ENCODE peak calls at places on chromosomes 7 and 10, in eight cellular contexts. G is kidney epithelial cell; E is stimulated activated CD8-positive, alpha-beta memory T cell treated with anti-CD3 and anti-CD28 coated beads, Interleukin-7, amount 100 ng/mL, for 1 hour; L is neural crest cell; Z is T follicular helper cell; S is astrocyte of the hippocampus; F is HFF-Myc; U is stimulated activated naive CD8-positive, alpha-beta T cell treated with anti-CD3 and anti-CD28 coated beads, Interleukin-15, amount 100 ng/mL, for 72 hours. P is an unnamed sample.

GRCh38 chr10:80394358-80394916 is 13.9 kb upstream of the PRXL2A start:
- DNase-seq in G (no peak), E (no peak), L (no peak), Z (no peak), S (no peak), F (no peak), U (no peak), P (no peak)

GRCh38 chr10:14648042-14648765 is 126.5 kb downstream of the FAM107B start:
- DNase-seq in G (peak; percentile 63), E (peak; percentile 46), L (peak; percentile 45), Z (peak; percentile 66), S (peak; percentile 84), F (peak; percentile 35), U (peak; percentile 86), P (peak; percentile 53)

GRCh38 chr7:120184866-120185265 is 88.1 kb upstream of the KCND2 start:
- DNase-seq in G (no peak), E (no peak), L (no peak), Z (no peak), S (no peak), F (no peak), U (no peak), P (no peak)

GRCh38 chr7:26038201-26038990 is 113.6 kb upstream of the NFE2L3 start:
- DNase-seq in G (no peak), E (no peak), L (no peak), Z (no peak), S (no peak), F (no peak), U (no peak), P (no peak)

GRCh38 chr10:8245131-8246117 is 190.9 kb downstream of the GATA3 start:
- DNase-seq in G (no peak), E (no peak), L (no peak), Z (no peak), S (no peak), F (no peak), U (no peak), P (no peak)

GRCh38 chr10:67978749-67979148 is 94.3 kb downstream of the SIRT1 start:
- DNase-seq in G (no peak), E (no peak), L (no peak), Z (no peak), S (peak; percentile 9), F (no peak), U (no peak), P (no peak)

GRCh38 chr10:52256832-52257691 is 57.0 kb upstream of the DKK1 start:
- DNase-seq in G (peak; percentile 41), E (no peak), L (no peak), Z (no peak), S (no peak), F (no peak), U (no peak), P (no peak)

GRCh38 chr10:43137701-43137970 is 609 bp upstream of the CSGALNACT2 start:
- DNase-seq in G (no peak), E (no peak), L (peak; percentile 39), Z (no peak), S (peak; percentile 89), F (no peak), U (peak; percentile 52), P (peak; percentile 68)

GRCh38 chr10:42958142-42958868 is 118.6 kb upstream of the RET start:
- DNase-seq in G (no peak), E (no peak), L (no peak), Z (no peak), S (no peak), F (no peak), U (no peak), P (peak; percentile 14)

GRCh38 chr10:91378061-91378460 is 32.1 kb upstream of the HECTD2 start:
- DNase-seq in G (no peak), E (no peak), L (no peak), Z (peak; percentile 6), S (peak; percentile 83), F (no peak), U (peak; percentile 15), P (no peak)

GRCh38 chr7:157627033-157627432 is 290.2 kb downstream of the DNAJB6 start:
- DNase-seq in G (no peak), E (no peak), L (no peak), Z (no peak), S (no peak), F (no peak), U (no peak), P (no peak)

GRCh38 chr7:108034586-108034985 is 31.6 kb upstream of the LAMB1 start:
- DNase-seq in G (no peak), E (no peak), L (no peak), Z (no peak), S (peak; percentile 31), F (no peak), U (no peak), P (no peak)

GRCh38 chr7:89133357-89133756 is 337.8 kb upstream of the TEX47 start:
- DNase-seq in G (no peak), E (no peak), L (no peak), Z (no peak), S (no peak), F (no peak), U (no peak), P (no peak)

GRCh38 chr10:47026301-47027107 is 115.3 kb downstream of the PTPN20 start:
- DNase-seq in G (no peak), E (no peak), L (no peak), Z (no peak), S (no peak), F (no peak), U (no peak), P (peak; percentile 24)

GRCh38 chr10:113142601-113143000 is 192.6 kb downstream of the TCF7L2 start:
- DNase-seq in G (no peak), E (no peak), L (no peak), Z (no peak), S (no peak), F (no peak), U (no peak), P (no peak)

GRCh38 chr7:127588697-127589482 is 679 bp downstream of the ARF5 start:
- DNase-seq in G (no peak), E (no peak), L (peak; percentile 56), Z (no peak), S (peak; percentile 84), F (peak; percentile 19), U (peak; percentile 44), P (peak; percentile 65)

GRCh38 chr10:71647526-71648354 is 71.8 kb downstream of the C10orf105 start:
- DNase-seq in G (no peak), E (no peak), L (peak; percentile 26), Z (no peak), S (no peak), F (no peak), U (no peak), P (no peak)

GRCh38 chr7:98755138-98755898 is 114.5 kb downstream of the TMEM130 start:
- DNase-seq in G (no peak), E (no peak), L (no peak), Z (no peak), S (peak; percentile 25), F (no peak), U (no peak), P (no peak)

GRCh38 chr7:134513169-134513752 is 14.1 kb upstream of the AKR1B10 start:
- DNase-seq in G (no peak), E (no peak), L (peak; percentile 32), Z (no peak), S (peak; percentile 72), F (no peak), U (peak; percentile 39), P (peak; percentile 7)

GRCh38 chr10:131686781-131687419 is 213.9 kb upstream of the PPP2R2D start:
- DNase-seq in G (no peak), E (no peak), L (no peak), Z (no peak), S (no peak), F (no peak), U (no peak), P (no peak)

GRCh38 chr10:133079836-133080682 is 7.7 kb upstream of the ADGRA1 start:
- DNase-seq in G (no peak), E (no peak), L (no peak), Z (no peak), S (peak; percentile 48), F (no peak), U (no peak), P (no peak)

GRCh38 chr10:105605104-105605503 is 964.0 kb downstream of the SORCS3 start:
- DNase-seq in G (no peak), E (no peak), L (no peak), Z (no peak), S (no peak), F (no peak), U (no peak), P (no peak)

GRCh38 chr7:151459726-151460473 is 20.0 kb upstream of the CRYGN start:
- DNase-seq in G (peak; percentile 73), E (no peak), L (peak; percentile 44), Z (no peak), S (peak; percentile 93), F (peak; percentile 82), U (no peak), P (peak; percentile 78)

GRCh38 chr10:35470535-35470934 is 134.2 kb downstream of the CCNY start:
- DNase-seq in G (no peak), E (no peak), L (no peak), Z (no peak), S (peak; percentile 57), F (no peak), U (no peak), P (peak; percentile 73)

GRCh38 chr7:77657427-77658331 is 38.6 kb upstream of the RSBN1L start:
- DNase-seq in G (no peak), E (no peak), L (no peak), Z (no peak), S (peak; percentile 57), F (no peak), U (no peak), P (no peak)

GRCh38 chr7:80740778-80741545 is 102.5 kb downstream of the CD36 start:
- DNase-seq in G (no peak), E (no peak), L (no peak), Z (no peak), S (peak; percentile 68), F (no peak), U (no peak), P (no peak)

GRCh38 chr7:95715274-95715673 is 57.1 kb upstream of the DYNC1I1 start:
- DNase-seq in G (no peak), E (no peak), L (no peak), Z (no peak), S (no peak), F (no peak), U (no peak), P (no peak)

GRCh38 chr10:44647877-44648542 is 263.1 kb upstream of the CXCL12 start:
- DNase-seq in G (peak; percentile 41), E (no peak), L (no peak), Z (no peak), S (peak; percentile 37), F (peak; percentile 74), U (no peak), P (no peak)

GRCh38 chr10:60962946-60963345 is 19.0 kb upstream of the RHOBTB1 start:
- DNase-seq in G (no peak), E (no peak), L (no peak), Z (no peak), S (peak; percentile 76), F (no peak), U (no peak), P (no peak)

GRCh38 chr7:27515933-27516332 is 146.8 kb downstream of the HIBADH start:
- DNase-seq in G (no peak), E (no peak), L (no peak), Z (no peak), S (peak; percentile 35), F (no peak), U (no peak), P (no peak)

GRCh38 chr10:6171891-6172354 is 30.8 kb upstream of the PFKFB3 start:
- DNase-seq in G (no peak), E (no peak), L (no peak), Z (no peak), S (peak; percentile 89), F (peak; percentile 86), U (peak; percentile 25), P (peak; percentile 75)

GRCh38 chr10:71857934-71858890 is 7.2 kb upstream of the PSAP start:
- DNase-seq in G (no peak), E (no peak), L (no peak), Z (no peak), S (no peak), F (no peak), U (no peak), P (no peak)

GRCh38 chr10:10865303-10865702 is 152.4 kb upstream of the CELF2 start:
- DNase-seq in G (no peak), E (no peak), L (no peak), Z (no peak), S (no peak), F (no peak), U (no peak), P (no peak)

GRCh38 chr7:121285066-121285667 is 43.6 kb upstream of the WNT16 start:
- DNase-seq in G (no peak), E (no peak), L (no peak), Z (no peak), S (no peak), F (no peak), U (no peak), P (no peak)